ENCODE peak calls at places on chromosomes 12 and 14, in five cellular contexts. A is stimulated activated CD4-positive, alpha-beta T cell treated with anti-CD3 and anti-CD28 coated beads, Interleukin-2, amount 100 ng/mL, for 24 hours; H is H1; N is GM10248; P is stimulated activated CD8-positive, alpha-beta memory T cell treated with anti-CD3 and anti-CD28 coated beads, Interleukin-4, amount 100 ng/mL, for 24 hours. J is an unnamed sample.

GRCh38 chr14:104388011-104388521 is 191.5 kb upstream of the C14orf180 start:
- DNase-seq in A (peak), H (no peak), N (no peak), P (no peak), J (no peak)

GRCh38 chr12:98320026-98320425 is 195.4 kb upstream of the TMPO start:
- DNase-seq in A (no peak), H (no peak), N (no peak), P (no peak), J (no peak)

GRCh38 chr12:102120886-102121285 is 903 bp downstream of the PARPBP start:
- DNase-seq in A (no peak), H (no peak), N (peak), P (no peak), J (no peak)

GRCh38 chr14:100325231-100325632 is 2.1 kb downstream of the SLC25A47 start:
- DNase-seq in A (no peak), H (no peak), N (no peak), P (no peak), J (no peak)

GRCh38 chr14:100815478-100816285 is 10.2 kb upstream of the MEG3 start:
- DNase-seq in A (no peak), H (no peak), N (no peak), P (no peak), J (no peak)

GRCh38 chr14:74568380-74568649 is 43.7 kb downstream of the LTBP2 start:
- DNase-seq in A (no peak), H (no peak), N (no peak), P (no peak), J (no peak)

GRCh38 chr14:28765907-28766504 is 581 bp upstream of the FOXG1 start:
- DNase-seq in A (no peak), H (peak), N (no peak), P (no peak), J (no peak)

GRCh38 chr14:95467657-95468056 is 48.8 kb downstream of the SYNE3 start:
- DNase-seq in A (no peak), H (no peak), N (no peak), P (no peak), J (no peak)

GRCh38 chr12:21831671-21832357 is 57.3 kb upstream of the KCNJ8 start:
- DNase-seq in A (no peak), H (no peak), N (no peak), P (no peak), J (no peak)

GRCh38 chr14:65462411-65462810 is 49.9 kb downstream of the FUT8 start:
- DNase-seq in A (peak), H (no peak), N (peak), P (no peak), J (no peak)

GRCh38 chr14:100072783-100073346 is 7.6 kb downstream of the EVL start:
- DNase-seq in A (peak), H (peak), N (peak), P (no peak), J (no peak)

GRCh38 chr12:79871621-79872020 is 63.3 kb downstream of the PPP1R12A start:
- DNase-seq in A (no peak), H (no peak), N (no peak), P (no peak), J (peak)

GRCh38 chr12:98911396-98911795 is 266.3 kb downstream of the APAF1 start:
- DNase-seq in A (no peak), H (no peak), N (no peak), P (no peak), J (no peak)

GRCh38 chr12:54173066-54173726 is 15.6 kb downstream of the SMUG1 start:
- DNase-seq in A (peak), H (peak), N (peak), P (no peak), J (peak)

GRCh38 chr14:26867171-26867757 is 269.4 kb upstream of the NOVA1 start:
- DNase-seq in A (no peak), H (no peak), N (no peak), P (no peak), J (peak)

GRCh38 chr14:90979451-90979850 is 81.0 kb downstream of the RPS6KA5 start:
- DNase-seq in A (no peak), H (no peak), N (no peak), P (no peak), J (peak)

GRCh38 chr12:54159549-54159948 is 29.2 kb downstream of the SMUG1 start:
- DNase-seq in A (no peak), H (no peak), N (no peak), P (no peak), J (no peak)

GRCh38 chr14:57712101-57712500 is 153.8 kb downstream of the SLC35F4 start:
- DNase-seq in A (no peak), H (no peak), N (no peak), P (no peak), J (no peak)

GRCh38 chr12:57449375-57449774 is 5.7 kb upstream of the INHBE start:
- DNase-seq in A (no peak), H (no peak), N (no peak), P (no peak), J (no peak)

GRCh38 chr14:66572836-66573235 is 64.9 kb downstream of the GPHN start:
- DNase-seq in A (no peak), H (no peak), N (no peak), P (no peak), J (no peak)

GRCh38 chr14:92408186-92408585 is 85.2 kb downstream of the SLC24A4 start:
- DNase-seq in A (no peak), H (no peak), N (no peak), P (no peak), J (no peak)

GRCh38 chr12:6033546-6033945 is 88.5 kb upstream of the ANO2 start:
- DNase-seq in A (no peak), H (no peak), N (no peak), P (no peak), J (no peak)

GRCh38 chr12:96064266-96064665 is 28.9 kb upstream of the LTA4H start:
- DNase-seq in A (no peak), H (no peak), N (no peak), P (no peak), J (peak)

GRCh38 chr14:99246536-99247083 is 25.4 kb downstream of the BCL11B start:
- DNase-seq in A (no peak), H (peak), N (no peak), P (no peak), J (no peak)

GRCh38 chr14:33848706-33849454 is 102.0 kb downstream of the EGLN3 start:
- DNase-seq in A (peak), H (peak), N (peak), P (no peak), J (peak)

GRCh38 chr14:64654931-64655330 is 49.3 kb upstream of the PLEKHG3 start:
- DNase-seq in A (no peak), H (no peak), N (no peak), P (no peak), J (no peak)

GRCh38 chr12:79482323-79482722 is 208.4 kb downstream of the PAWR start:
- DNase-seq in A (no peak), H (peak), N (no peak), P (no peak), J (no peak)

GRCh38 chr14:65352964-65353530 is 59.5 kb upstream of the FUT8 start:
- DNase-seq in A (no peak), H (no peak), N (no peak), P (no peak), J (no peak)

GRCh38 chr12:5520831-5521230 is 88.9 kb downstream of the NTF3 start:
- DNase-seq in A (no peak), H (peak), N (no peak), P (no peak), J (no peak)

GRCh38 chr12:122880155-122880605 is 15.7 kb downstream of the VPS37B start:
- DNase-seq in A (no peak), H (no peak), N (no peak), P (no peak), J (no peak)

GRCh38 chr12:4147051-4147481 is 126.5 kb upstream of the CCND2 start:
- DNase-seq in A (no peak), H (no peak), N (no peak), P (no peak), J (no peak)

GRCh38 chr12:49008943-49009342 is 9.6 kb downstream of the PRKAG1 start:
- DNase-seq in A (no peak), H (no peak), N (no peak), P (no peak), J (no peak)

GRCh38 chr14:55605793-55606192 is 25.8 kb downstream of the KTN1 start:
- DNase-seq in A (no peak), H (no peak), N (no peak), P (no peak), J (no peak)

GRCh38 chr12:105279460-105280056 is 43.6 kb upstream of the APPL2 start:
- DNase-seq in A (peak), H (peak), N (peak), P (peak), J (peak)

GRCh38 chr14:91094772-91095171 is 19.1 kb upstream of the DGLUCY start:
- DNase-seq in A (no peak), H (no peak), N (no peak), P (no peak), J (no peak)

GRCh38 chr12:21819236-21819635 is 44.7 kb upstream of the KCNJ8 start:
- DNase-seq in A (no peak), H (no peak), N (no peak), P (no peak), J (no peak)

GRCh38 chr14:77053046-77053841 is 24.7 kb upstream of the IRF2BPL start:
- DNase-seq in A (peak), H (peak), N (peak), P (peak), J (peak)

GRCh38 chr14:102088012-102088792 is 1.4 kb upstream of the HSP90AA1 start:
- DNase-seq in A (peak), H (peak), N (peak), P (peak), J (peak)

GRCh38 chr14:23636317-23637211 is at the start of gene DHRS2:
- DNase-seq in A (no peak), H (no peak), N (no peak), P (no peak), J (no peak)

J was measured in Ammon's horn.